ENCODE peak calls at places on chromosomes 12 and 14, in six cellular contexts. M, K, T, C, H and J are unnamed samples.

GRCh38 chr12:57157588-57158173 is 10.3 kb upstream of the LRP1-AS start:
- DNase-seq in M (no peak), K (no peak), T (no peak), C (no peak), H (no peak), J (no peak)

GRCh38 chr14:69246331-69246730 is 13.6 kb upstream of the GALNT16 start:
- DNase-seq in M (peak; percentile 15), K (no peak), T (no peak), C (no peak), H (no peak), J (no peak)

GRCh38 chr12:26121841-26122680 is 2.8 kb downstream of the BHLHE41 start:
- DNase-seq in M (no peak), K (peak; percentile 44), T (peak; percentile 33), C (no peak), H (peak; percentile 15), J (no peak)

GRCh38 chr12:122942609-122943008 is 23.7 kb downstream of the ABCB9 start:
- DNase-seq in M (peak; percentile 68), K (no peak), T (no peak), C (peak; percentile 15), H (peak; percentile 50), J (peak; percentile 30)

GRCh38 chr12:17829813-17830212 is 260.2 kb downstream of the RERGL start:
- DNase-seq in M (no peak), K (no peak), T (no peak), C (no peak), H (no peak), J (no peak)

GRCh38 chr14:57389646-57390036 is 745 bp upstream of the NAA30 start:
- DNase-seq in M (no peak), K (peak; percentile 8), T (no peak), C (no peak), H (no peak), J (no peak)

GRCh38 chr12:94100254-94100653 is 48.1 kb upstream of the PLXNC1 start:
- DNase-seq in M (no peak), K (no peak), T (no peak), C (peak; percentile 18), H (peak; percentile 67), J (peak; percentile 63)

GRCh38 chr12:19415563-19415962 is 23.7 kb upstream of the AEBP2 start:
- DNase-seq in M (no peak), K (no peak), T (no peak), C (no peak), H (no peak), J (no peak)

GRCh38 chr12:47803196-47803875 is 16.4 kb downstream of the HDAC7 start:
- DNase-seq in M (no peak), K (no peak), T (no peak), C (no peak), H (no peak), J (no peak)

GRCh38 chr12:8948711-8949524 is 527 bp downstream of the M6PR start:
- DNase-seq in M (peak; percentile 7), K (no peak), T (peak; percentile 63), C (peak; percentile 57), H (peak; percentile 41), J (peak; percentile 20)

GRCh38 chr12:79053394-79053793 is 188.8 kb downstream of the SYT1 start:
- DNase-seq in M (no peak), K (no peak), T (no peak), C (no peak), H (no peak), J (no peak)

GRCh38 chr14:102039157-102039556 is 47.7 kb downstream of the HSP90AA1 start:
- DNase-seq in M (no peak), K (no peak), T (no peak), C (no peak), H (no peak), J (no peak)

GRCh38 chr14:77799863-77800730 is at the start of gene ADCK1:
- DNase-seq in M (peak; percentile 68), K (peak; percentile 80), T (peak; percentile 77), C (peak; percentile 77), H (peak; percentile 69), J (peak; percentile 74)

GRCh38 chr12:67524861-67525499 is 123.6 kb upstream of the DYRK2 start:
- DNase-seq in M (no peak), K (no peak), T (no peak), C (no peak), H (no peak), J (no peak)

GRCh38 chr12:8156416-8156815 is 399 bp upstream of the ZNF705A start:
- DNase-seq in M (no peak), K (no peak), T (no peak), C (no peak), H (no peak), J (no peak)

GRCh38 chr12:2039034-2039433 is 13.8 kb upstream of the CACNA1C start:
- DNase-seq in M (no peak), K (no peak), T (no peak), C (no peak), H (no peak), J (no peak)

GRCh38 chr14:79749051-79749450 is 462.3 kb downstream of the DIO2 start:
- DNase-seq in M (no peak), K (no peak), T (no peak), C (no peak), H (no peak), J (no peak)

GRCh38 chr12:58916891-58917570 is 3.3 kb downstream of the LRIG3 start:
- DNase-seq in M (no peak), K (peak; percentile 67), T (peak; percentile 60), C (peak; percentile 86), H (peak; percentile 91), J (peak; percentile 78)

GRCh38 chr12:89832336-89832735 is 123.7 kb upstream of the ATP2B1 start:
- DNase-seq in M (no peak), K (no peak), T (no peak), C (no peak), H (no peak), J (no peak)

GRCh38 chr12:50400638-50401382 is at the start of gene LARP4:
- DNase-seq in M (peak; percentile 95), K (peak; percentile 90), T (peak; percentile 94), C (peak; percentile 96), H (peak; percentile 92), J (peak; percentile 96)

GRCh38 chr14:84042992-84043391 is 1487.0 kb upstream of the FLRT2 start:
- DNase-seq in M (no peak), K (no peak), T (no peak), C (no peak), H (no peak), J (no peak)

GRCh38 chr12:94092516-94093241 is 55.7 kb upstream of the PLXNC1 start:
- DNase-seq in M (no peak), K (no peak), T (peak; percentile 87), C (peak; percentile 68), H (peak; percentile 89), J (peak; percentile 81)

GRCh38 chr14:24958271-24958670 is 91.7 kb downstream of the STXBP6 start:
- DNase-seq in M (no peak), K (no peak), T (no peak), C (no peak), H (no peak), J (no peak)

GRCh38 chr14:90808759-90809529 is 7.3 kb downstream of the TTC7B start:
- DNase-seq in M (no peak), K (no peak), T (no peak), C (no peak), H (peak; percentile 21), J (no peak)

GRCh38 chr12:94849411-94849976 is 154.0 kb downstream of the NDUFA12 start:
- DNase-seq in M (no peak), K (no peak), T (no peak), C (no peak), H (no peak), J (no peak)

GRCh38 chr14:58747181-58747580 is 109.4 kb downstream of the DACT1 start:
- DNase-seq in M (no peak), K (no peak), T (peak; percentile 96), C (peak; percentile 96), H (peak; percentile 99), J (peak; percentile 80)

GRCh38 chr12:30696486-30696885 is 817 bp upstream of the IPO8 start:
- DNase-seq in M (no peak), K (no peak), T (no peak), C (no peak), H (no peak), J (no peak)

GRCh38 chr12:132766380-132767085 is 4.9 kb upstream of the ANKLE2 start:
- DNase-seq in M (no peak), K (no peak), T (peak; percentile 66), C (no peak), H (no peak), J (peak; percentile 8)
- TF ChIP-seq CTCF in M (no peak), K (no peak), T (no peak), C (no peak), H (no peak), J (no peak)

DNA sequence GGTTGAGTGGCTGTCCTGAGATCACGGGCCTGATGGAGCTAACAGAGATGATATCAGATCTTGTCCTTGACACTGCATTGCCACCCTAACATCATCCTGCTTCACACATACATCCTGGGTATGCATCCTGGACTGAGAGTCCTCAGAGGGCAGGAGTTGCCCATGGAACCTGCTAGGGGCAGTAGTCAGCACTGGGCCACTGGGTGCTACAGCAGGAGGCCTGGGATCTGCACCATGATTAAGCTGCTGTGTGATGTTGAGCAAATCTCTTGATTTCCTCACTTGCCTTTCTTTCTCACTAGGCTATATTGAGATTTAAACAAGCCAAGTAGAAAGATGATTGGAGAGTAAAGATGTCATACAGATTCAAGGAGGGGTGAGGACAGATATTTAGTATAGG is 22.1 kb upstream of the EIF4B start:
- DNase-seq in M (no peak), K (peak; percentile 25), T (no peak), C (no peak), H (no peak), J (no peak)
- TF ChIP-seq CTCF in M (peak; percentile 39), K (no peak), T (peak; percentile 18), C (no peak), H (no peak), J (peak; percentile 14)

DNA sequence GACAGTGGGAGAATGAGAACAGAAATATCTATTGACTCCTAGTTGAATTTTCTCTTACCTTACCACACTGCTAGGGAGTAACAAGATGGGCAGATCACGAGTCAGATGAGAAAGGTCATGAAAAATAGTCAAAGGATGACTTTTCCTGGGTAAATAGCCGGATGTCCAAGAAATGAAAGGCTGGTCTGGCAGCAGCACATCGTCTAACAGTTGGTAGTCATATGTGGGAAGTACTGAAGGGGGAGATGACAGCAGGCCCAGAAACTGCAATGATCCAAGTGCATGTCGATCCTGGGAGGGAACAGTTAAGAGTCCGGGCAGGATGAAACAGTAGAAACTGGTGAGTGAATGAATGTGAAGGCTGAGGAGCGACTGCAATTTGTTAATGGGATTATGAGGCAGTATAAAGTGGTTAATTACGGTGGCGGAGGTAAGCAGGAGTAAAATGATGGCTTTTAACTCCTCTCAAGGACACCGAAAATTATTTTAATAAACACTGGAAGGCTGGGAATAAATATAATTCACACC is 1.2 kb upstream of the ERC1 start:
- DNase-seq in M (peak; percentile 66), K (no peak), T (peak; percentile 74), C (peak; percentile 85), H (peak; percentile 92), J (peak; percentile 76)
- TF ChIP-seq CTCF in M (no peak), K (no peak), T (peak; percentile 11), C (peak; percentile 41), H (no peak), J (peak; percentile 7)

DNA sequence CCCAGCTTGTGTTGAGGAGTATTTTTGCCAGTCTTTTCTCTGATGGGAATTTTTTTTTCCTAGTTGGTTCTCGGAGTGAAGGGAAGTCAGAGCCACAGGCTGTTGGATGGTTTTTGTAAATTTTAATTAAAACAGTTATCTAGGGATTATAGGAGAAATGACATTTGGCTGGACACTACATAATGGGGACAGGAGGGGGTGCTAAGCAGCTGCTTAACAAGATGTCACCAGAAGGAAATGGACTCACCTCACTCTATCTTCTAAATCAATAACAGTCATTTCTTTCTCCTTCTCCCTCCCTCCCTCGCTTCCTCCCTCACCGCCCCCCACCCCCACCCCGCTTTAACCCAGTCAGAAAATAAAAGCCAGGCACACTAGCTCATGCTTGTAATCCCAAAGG is 93.4 kb upstream of the TMEM233 start:
- DNase-seq in M (no peak), K (no peak), T (no peak), C (no peak), H (no peak), J (no peak)
- TF ChIP-seq CTCF in M (no peak), K (no peak), T (no peak), C (no peak), H (no peak), J (no peak)